ENCODE peak calls at places on chromosomes 16 and 17, in four cellular contexts. I, S, U and T are unnamed samples.

GRCh38 chr17:34579017-34579946 is at the start of gene TMEM132E:
- DNase-seq in U (no peak), S (peak; percentile 20), I (peak; percentile 25), T (no peak)

GRCh38 chr17:13575922-13576419 is 25.8 kb downstream of the HS3ST3A1 start:
- DNase-seq in I (no peak), U (no peak), S (no peak), T (no peak)

GRCh38 chr17:74543406-74543805 is 2.5 kb downstream of the CD300C start:
- DNase-seq in S (no peak), U (no peak), I (no peak), T (no peak)

GRCh38 chr17:14209215-14209614 is 27.4 kb downstream of the CDRT15 start:
- DNase-seq in I (no peak), U (no peak), S (no peak), T (no peak)

GRCh38 chr17:73591278-73592078 is 52.8 kb downstream of the SDK2 start:
- DNase-seq in S (no peak), U (peak; percentile 47), I (no peak), T (no peak)

GRCh38 chr16:24151482-24151939 is 104.6 kb upstream of the CACNG3 start:
- DNase-seq in S (no peak), I (no peak), U (no peak), T (no peak)

GRCh38 chr16:47359478-47359877 is 101.4 kb downstream of the ITFG1 start:
- DNase-seq in I (no peak), S (no peak), U (no peak), T (no peak)

GRCh38 chr17:37447641-37448040 is 41.0 kb downstream of the TADA2A start:
- DNase-seq in I (no peak), S (no peak), U (no peak), T (no peak)

GRCh38 chr17:8101721-8102120 is 14.2 kb upstream of the ALOX12B start:
- DNase-seq in I (no peak), S (no peak), U (no peak), T (no peak)
- TF ChIP-seq CTCF in I (no peak), S (no peak), U (no peak), T (no peak)

GRCh38 chr17:4007346-4008081 is 43.3 kb upstream of the ATP2A3 start:
- DNase-seq in S (no peak), U (no peak), I (no peak), T (no peak)
- H3K4me3 ChIP-seq in S (no peak overlapping the region), U (no peak overlapping the region), I (no peak overlapping the region), T (no peak overlapping the region)

DNA sequence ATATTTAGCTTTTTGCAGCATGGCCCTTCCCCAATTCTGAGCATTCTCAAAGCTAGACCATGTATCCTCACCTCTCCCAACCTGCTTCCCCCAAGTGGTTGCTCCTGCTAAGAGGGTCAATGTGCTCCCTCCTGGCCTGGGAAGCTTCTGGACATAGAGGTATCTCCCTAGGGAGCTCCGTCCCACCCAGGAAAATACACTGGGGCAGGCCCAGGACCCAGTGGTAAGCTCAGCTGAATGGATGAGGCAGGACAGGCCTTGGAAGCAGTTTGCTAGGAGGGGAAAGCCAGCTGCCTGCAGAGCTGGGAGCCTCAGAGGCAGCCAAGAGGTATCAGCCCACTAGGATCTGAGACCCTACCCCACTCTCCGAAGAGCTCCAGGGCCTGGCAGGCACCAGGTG is 1721.6 kb downstream of the TP53TG3F start:
- DNase-seq in I (no peak), U (no peak), S (no peak), T (no peak)
- TF ChIP-seq CTCF in I (no peak), U (no peak), S (no peak), T (no peak)

GRCh38 chr17:19724501-19725420 is 8.4 kb upstream of the SLC47A2 start:
- DNase-seq in S (peak; percentile 45), I (peak; percentile 76), U (no peak), T (no peak)
- H3K4me3 ChIP-seq in S (no peak overlapping the region), I (peak overlapping the region; percentile 30), U (no peak overlapping the region), T (peak overlapping the region; percentile 5)

GRCh38 chr16:80974649-80975376 is 31.9 kb downstream of the CMC2 start:
- DNase-seq in U (no peak), I (no peak), S (no peak), T (no peak)
- TF ChIP-seq CTCF in U (peak; percentile 26), I (no peak), S (peak; percentile 5), T (peak; percentile 13)